ENCODE peak calls at places on chromosomes 13 and 19, in five cellular contexts. One of them, this sample, is unnamed.

GRCh38 chr19:43638214-43638990 is 1.2 kb downstream of the CADM4 start:
- DNase-seq in activated T-cell treated with anti-CD3 and anti-CD28 coated beads for 1 hour: no peak
- DNase-seq in uterus: no peak
- DNase-seq in Calu3: no peak
- DNase-seq in effector CD4-positive, alpha-beta T cell: no peak
- DNase-seq in this sample: no peak

GRCh38 chr19:8486661-8487136 is 15.7 kb downstream of the PRAM1 start:
- DNase-seq in activated T-cell treated with anti-CD3 and anti-CD28 coated beads for 1 hour: no peak
- DNase-seq in uterus: no peak
- DNase-seq in Calu3: no peak
- DNase-seq in effector CD4-positive, alpha-beta T cell: no peak
- DNase-seq in this sample: no peak

GRCh38 chr13:97880298-97880675 is 73.2 kb upstream of the IPO5 start:
- DNase-seq in activated T-cell treated with anti-CD3 and anti-CD28 coated beads for 1 hour: no peak
- DNase-seq in uterus: no peak
- DNase-seq in Calu3: no peak
- DNase-seq in effector CD4-positive, alpha-beta T cell: no peak
- DNase-seq in this sample: no peak

GRCh38 chr13:40348096-40348679 is 318.3 kb downstream of the FOXO1 start:
- DNase-seq in activated T-cell treated with anti-CD3 and anti-CD28 coated beads for 1 hour: no peak
- DNase-seq in uterus: no peak
- DNase-seq in Calu3: no peak
- DNase-seq in effector CD4-positive, alpha-beta T cell: no peak
- DNase-seq in this sample: no peak

GRCh38 chr13:27170221-27170520 is 1.4 kb downstream of the USP12 start:
- DNase-seq in activated T-cell treated with anti-CD3 and anti-CD28 coated beads for 1 hour: no peak
- DNase-seq in uterus: no peak
- DNase-seq in Calu3: no peak
- DNase-seq in effector CD4-positive, alpha-beta T cell: no peak
- DNase-seq in this sample: peak

GRCh38 chr19:54492568-54492967 is 10.1 kb upstream of the LAIR2 start:
- DNase-seq in activated T-cell treated with anti-CD3 and anti-CD28 coated beads for 1 hour: no peak
- DNase-seq in uterus: no peak
- DNase-seq in Calu3: no peak
- DNase-seq in effector CD4-positive, alpha-beta T cell: no peak
- DNase-seq in this sample: no peak

GRCh38 chr19:7830823-7831222 is 805 bp downstream of the EVI5L start:
- DNase-seq in activated T-cell treated with anti-CD3 and anti-CD28 coated beads for 1 hour: no peak
- DNase-seq in uterus: no peak
- DNase-seq in Calu3: no peak
- DNase-seq in effector CD4-positive, alpha-beta T cell: no peak
- DNase-seq in this sample: no peak

GRCh38 chr13:33869005-33869404 is 51.1 kb downstream of the RFC3 start:
- DNase-seq in activated T-cell treated with anti-CD3 and anti-CD28 coated beads for 1 hour: no peak
- DNase-seq in uterus: no peak
- DNase-seq in Calu3: no peak
- DNase-seq in effector CD4-positive, alpha-beta T cell: no peak
- DNase-seq in this sample: no peak

GRCh38 chr13:39876258-39876657 is 220.8 kb downstream of the COG6 start:
- DNase-seq in activated T-cell treated with anti-CD3 and anti-CD28 coated beads for 1 hour: no peak
- DNase-seq in uterus: no peak
- DNase-seq in Calu3: no peak
- DNase-seq in effector CD4-positive, alpha-beta T cell: no peak
- DNase-seq in this sample: no peak

GRCh38 chr19:45137179-45137761 is 23.5 kb downstream of the NKPD1 start:
- DNase-seq in activated T-cell treated with anti-CD3 and anti-CD28 coated beads for 1 hour: no peak
- DNase-seq in uterus: no peak
- DNase-seq in Calu3: no peak
- DNase-seq in effector CD4-positive, alpha-beta T cell: no peak
- DNase-seq in this sample: no peak

GRCh38 chr19:40089462-40089861 is 1.3 kb downstream of the ZNF780A start:
- DNase-seq in activated T-cell treated with anti-CD3 and anti-CD28 coated beads for 1 hour: no peak
- DNase-seq in uterus: no peak
- DNase-seq in Calu3: peak
- DNase-seq in effector CD4-positive, alpha-beta T cell: no peak
- DNase-seq in this sample: no peak

GRCh38 chr19:52665529-52665928 is 27.4 kb upstream of the ZNF83 start:
- DNase-seq in activated T-cell treated with anti-CD3 and anti-CD28 coated beads for 1 hour: no peak
- DNase-seq in uterus: no peak
- DNase-seq in Calu3: no peak
- DNase-seq in effector CD4-positive, alpha-beta T cell: no peak
- DNase-seq in this sample: no peak

GRCh38 chr13:25224151-25224550 is 52.1 kb upstream of the AMER2 start:
- DNase-seq in activated T-cell treated with anti-CD3 and anti-CD28 coated beads for 1 hour: no peak
- DNase-seq in uterus: no peak
- DNase-seq in Calu3: no peak
- DNase-seq in effector CD4-positive, alpha-beta T cell: no peak
- DNase-seq in this sample: no peak

GRCh38 chr13:31653730-31654129 is 85.6 kb upstream of the RXFP2 start:
- DNase-seq in activated T-cell treated with anti-CD3 and anti-CD28 coated beads for 1 hour: no peak
- DNase-seq in uterus: no peak
- DNase-seq in Calu3: no peak
- DNase-seq in effector CD4-positive, alpha-beta T cell: no peak
- DNase-seq in this sample: no peak

GRCh38 chr19:12155324-12155723 is 1.2 kb downstream of the ZNF625 start:
- DNase-seq in activated T-cell treated with anti-CD3 and anti-CD28 coated beads for 1 hour: no peak
- DNase-seq in uterus: no peak
- DNase-seq in Calu3: no peak
- DNase-seq in effector CD4-positive, alpha-beta T cell: no peak
- DNase-seq in this sample: peak

GRCh38 chr19:57887195-57887941 is 1.5 kb downstream of the ZNF814 start:
- DNase-seq in activated T-cell treated with anti-CD3 and anti-CD28 coated beads for 1 hour: no peak
- DNase-seq in uterus: no peak
- DNase-seq in Calu3: no peak
- DNase-seq in effector CD4-positive, alpha-beta T cell: no peak
- DNase-seq in this sample: no peak

GRCh38 chr13:74132152-74132767 is 1.9 kb downstream of the KLF12 start:
- DNase-seq in activated T-cell treated with anti-CD3 and anti-CD28 coated beads for 1 hour: no peak
- DNase-seq in uterus: no peak
- DNase-seq in Calu3: no peak
- DNase-seq in effector CD4-positive, alpha-beta T cell: peak
- DNase-seq in this sample: peak

GRCh38 chr19:15288146-15288963 is 44.0 kb downstream of the BRD4 start:
- DNase-seq in activated T-cell treated with anti-CD3 and anti-CD28 coated beads for 1 hour: no peak
- DNase-seq in uterus: no peak
- DNase-seq in Calu3: no peak
- DNase-seq in effector CD4-positive, alpha-beta T cell: no peak
- DNase-seq in this sample: no peak

GRCh38 chr19:47776568-47776967 is 1.9 kb upstream of the SELENOW start:
- DNase-seq in activated T-cell treated with anti-CD3 and anti-CD28 coated beads for 1 hour: no peak
- DNase-seq in uterus: no peak
- DNase-seq in Calu3: peak
- DNase-seq in effector CD4-positive, alpha-beta T cell: no peak
- DNase-seq in this sample: no peak

GRCh38 chr13:37985281-37985680 is 115.7 kb upstream of the TRPC4 start:
- DNase-seq in activated T-cell treated with anti-CD3 and anti-CD28 coated beads for 1 hour: no peak
- DNase-seq in uterus: no peak
- DNase-seq in Calu3: no peak
- DNase-seq in effector CD4-positive, alpha-beta T cell: no peak
- DNase-seq in this sample: no peak

GRCh38 chr13:72379581-72379980 is 347.8 kb downstream of the MZT1 start:
- DNase-seq in activated T-cell treated with anti-CD3 and anti-CD28 coated beads for 1 hour: no peak
- DNase-seq in uterus: no peak
- DNase-seq in Calu3: no peak
- DNase-seq in effector CD4-positive, alpha-beta T cell: no peak
- DNase-seq in this sample: no peak

GRCh38 chr13:52925775-52926285 is 77.4 kb upstream of the PCDH8 start:
- DNase-seq in activated T-cell treated with anti-CD3 and anti-CD28 coated beads for 1 hour: no peak
- DNase-seq in uterus: no peak
- DNase-seq in Calu3: no peak
- DNase-seq in effector CD4-positive, alpha-beta T cell: no peak
- DNase-seq in this sample: no peak

GRCh38 chr13:73198888-73199497 is 140.2 kb downstream of the KLF5 start:
- DNase-seq in activated T-cell treated with anti-CD3 and anti-CD28 coated beads for 1 hour: no peak
- DNase-seq in uterus: no peak
- DNase-seq in Calu3: no peak
- DNase-seq in effector CD4-positive, alpha-beta T cell: no peak
- DNase-seq in this sample: no peak

GRCh38 chr19:40523322-40524047 is 53.2 kb upstream of the SHKBP1 start:
- DNase-seq in activated T-cell treated with anti-CD3 and anti-CD28 coated beads for 1 hour: no peak
- DNase-seq in uterus: peak
- DNase-seq in Calu3: peak
- DNase-seq in effector CD4-positive, alpha-beta T cell: peak
- DNase-seq in this sample: peak

GRCh38 chr13:97786510-97786909 is 167.0 kb upstream of the IPO5 start:
- DNase-seq in activated T-cell treated with anti-CD3 and anti-CD28 coated beads for 1 hour: no peak
- DNase-seq in uterus: no peak
- DNase-seq in Calu3: no peak
- DNase-seq in effector CD4-positive, alpha-beta T cell: no peak
- DNase-seq in this sample: no peak

GRCh38 chr13:80168089-80168850 is 172.7 kb downstream of the SPRY2 start:
- DNase-seq in activated T-cell treated with anti-CD3 and anti-CD28 coated beads for 1 hour: no peak
- DNase-seq in uterus: no peak
- DNase-seq in Calu3: no peak
- DNase-seq in effector CD4-positive, alpha-beta T cell: no peak
- DNase-seq in this sample: no peak

GRCh38 chr13:43965446-43965845 is 85.7 kb downstream of the LACC1 start:
- DNase-seq in activated T-cell treated with anti-CD3 and anti-CD28 coated beads for 1 hour: no peak
- DNase-seq in uterus: no peak
- DNase-seq in Calu3: no peak
- DNase-seq in effector CD4-positive, alpha-beta T cell: no peak
- DNase-seq in this sample: no peak

GRCh38 chr13:34617684-34618083 is 324.4 kb upstream of the NBEA start:
- DNase-seq in activated T-cell treated with anti-CD3 and anti-CD28 coated beads for 1 hour: no peak
- DNase-seq in uterus: no peak
- DNase-seq in Calu3: no peak
- DNase-seq in effector CD4-positive, alpha-beta T cell: no peak
- DNase-seq in this sample: no peak

GRCh38 chr13:59774511-59774911 is 389.2 kb downstream of the DIAPH3 start:
- DNase-seq in activated T-cell treated with anti-CD3 and anti-CD28 coated beads for 1 hour: no peak
- DNase-seq in uterus: no peak
- DNase-seq in Calu3: no peak
- DNase-seq in effector CD4-positive, alpha-beta T cell: no peak
- DNase-seq in this sample: no peak

GRCh38 chr13:38602261-38602660 is 84.6 kb upstream of the FREM2 start:
- DNase-seq in activated T-cell treated with anti-CD3 and anti-CD28 coated beads for 1 hour: no peak
- DNase-seq in uterus: no peak
- DNase-seq in Calu3: peak
- DNase-seq in effector CD4-positive, alpha-beta T cell: no peak
- DNase-seq in this sample: no peak

GRCh38 chr13:61880576-61881283 is 465.1 kb upstream of the PCDH20 start:
- DNase-seq in activated T-cell treated with anti-CD3 and anti-CD28 coated beads for 1 hour: no peak
- DNase-seq in uterus: no peak
- DNase-seq in Calu3: no peak
- DNase-seq in effector CD4-positive, alpha-beta T cell: no peak
- DNase-seq in this sample: no peak

GRCh38 chr19:31598730-31599238 is 249.5 kb upstream of the TSHZ3 start:
- DNase-seq in activated T-cell treated with anti-CD3 and anti-CD28 coated beads for 1 hour: no peak
- DNase-seq in uterus: no peak
- DNase-seq in Calu3: no peak
- DNase-seq in effector CD4-positive, alpha-beta T cell: no peak
- DNase-seq in this sample: no peak

GRCh38 chr13:73972503-73972902 is 161.7 kb downstream of the KLF12 start:
- DNase-seq in activated T-cell treated with anti-CD3 and anti-CD28 coated beads for 1 hour: no peak
- DNase-seq in uterus: no peak
- DNase-seq in Calu3: no peak
- DNase-seq in effector CD4-positive, alpha-beta T cell: no peak
- DNase-seq in this sample: no peak